ENCODE peak calls at places on chromosome X, in eight cellular contexts. One of them, this sample, is unnamed.

GRCh38 chrX:25034889-25035288 is 19.1 kb upstream of the ARX start:
- DNase-seq in AG10803: peak
- DNase-seq in OCI-LY7: no peak
- DNase-seq in mucosa of gallbladder: no peak
- DNase-seq in ACHN: no peak
- DNase-seq in RKO: no peak
- DNase-seq in HEK293T: no peak
- DNase-seq in skeletal muscle cell: no peak
- DNase-seq in this sample: no peak

GRCh38 chrX:10433296-10433965 is 187.0 kb downstream of the MID1 start:
- DNase-seq in mucosa of gallbladder: no peak
- DNase-seq in ACHN: no peak
- DNase-seq in RKO: no peak
- DNase-seq in OCI-LY7: no peak
- DNase-seq in skeletal muscle cell: no peak
- DNase-seq in AG10803: no peak
- DNase-seq in HEK293T: no peak
- DNase-seq in this sample: no peak

GRCh38 chrX:41258281-41258680 is 75.7 kb upstream of the DDX3X start:
- DNase-seq in RKO: no peak
- DNase-seq in OCI-LY7: no peak
- DNase-seq in ACHN: no peak
- DNase-seq in skeletal muscle cell: no peak
- DNase-seq in mucosa of gallbladder: no peak
- DNase-seq in HEK293T: no peak
- DNase-seq in AG10803: no peak
- DNase-seq in this sample: no peak

GRCh38 chrX:11010476-11010875 is 100.7 kb upstream of the HCCS start:
- DNase-seq in OCI-LY7: no peak
- DNase-seq in ACHN: no peak
- DNase-seq in AG10803: no peak
- DNase-seq in skeletal muscle cell: peak
- DNase-seq in mucosa of gallbladder: no peak
- DNase-seq in RKO: no peak
- DNase-seq in HEK293T: no peak
- DNase-seq in this sample: no peak

GRCh38 chrX:23048806-23049573 is 49.2 kb downstream of the DDX53 start:
- DNase-seq in ACHN: no peak
- DNase-seq in AG10803: no peak
- DNase-seq in skeletal muscle cell: no peak
- DNase-seq in mucosa of gallbladder: no peak
- DNase-seq in HEK293T: no peak
- DNase-seq in OCI-LY7: no peak
- DNase-seq in RKO: no peak
- DNase-seq in this sample: no peak

GRCh38 chrX:132413459-132413858 is 75.4 kb downstream of the MBNL3 start:
- DNase-seq in AG10803: no peak
- DNase-seq in ACHN: no peak
- DNase-seq in OCI-LY7: no peak
- DNase-seq in skeletal muscle cell: no peak
- DNase-seq in HEK293T: peak
- DNase-seq in RKO: no peak
- DNase-seq in mucosa of gallbladder: no peak
- DNase-seq in this sample: no peak

GRCh38 chrX:8629871-8630270 is 102.1 kb downstream of the ANOS1 start:
- DNase-seq in skeletal muscle cell: no peak
- DNase-seq in ACHN: no peak
- DNase-seq in AG10803: no peak
- DNase-seq in RKO: no peak
- DNase-seq in HEK293T: no peak
- DNase-seq in OCI-LY7: no peak
- DNase-seq in mucosa of gallbladder: no peak
- DNase-seq in this sample: no peak

GRCh38 chrX:135345328-135345645 is 36.0 kb downstream of the ETDC start:
- DNase-seq in RKO: peak
- DNase-seq in mucosa of gallbladder: no peak
- DNase-seq in HEK293T: peak
- DNase-seq in skeletal muscle cell: peak
- DNase-seq in AG10803: peak
- DNase-seq in ACHN: peak
- DNase-seq in OCI-LY7: no peak
- DNase-seq in this sample: peak

GRCh38 chrX:69107747-69108410 is 57.4 kb downstream of the PJA1 start:
- DNase-seq in AG10803: no peak
- DNase-seq in RKO: no peak
- DNase-seq in ACHN: no peak
- DNase-seq in OCI-LY7: no peak
- DNase-seq in mucosa of gallbladder: no peak
- DNase-seq in skeletal muscle cell: no peak
- DNase-seq in HEK293T: no peak
- DNase-seq in this sample: no peak

GRCh38 chrX:13266641-13267420 is 53.0 kb downstream of the ATXN3L start:
- DNase-seq in ACHN: no peak
- DNase-seq in mucosa of gallbladder: no peak
- DNase-seq in AG10803: no peak
- DNase-seq in RKO: peak
- DNase-seq in HEK293T: no peak
- DNase-seq in OCI-LY7: no peak
- DNase-seq in skeletal muscle cell: no peak
- DNase-seq in this sample: no peak

GRCh38 chrX:7372843-7373525 is 225.0 kb upstream of the PUDP start:
- DNase-seq in ACHN: no peak
- DNase-seq in OCI-LY7: no peak
- DNase-seq in mucosa of gallbladder: no peak
- DNase-seq in AG10803: peak
- DNase-seq in RKO: peak
- DNase-seq in HEK293T: no peak
- DNase-seq in skeletal muscle cell: peak
- DNase-seq in this sample: no peak

GRCh38 chrX:33434256-33435092 is 223.1 kb upstream of the DMD start:
- DNase-seq in mucosa of gallbladder: peak
- DNase-seq in AG10803: peak
- DNase-seq in RKO: peak
- DNase-seq in ACHN: peak
- DNase-seq in skeletal muscle cell: peak
- DNase-seq in HEK293T: peak
- DNase-seq in OCI-LY7: peak
- DNase-seq in this sample: peak

GRCh38 chrX:46255066-46255465 is 290.2 kb downstream of the ZNF674 start:
- DNase-seq in RKO: no peak
- DNase-seq in AG10803: peak
- DNase-seq in OCI-LY7: no peak
- DNase-seq in skeletal muscle cell: no peak
- DNase-seq in mucosa of gallbladder: no peak
- DNase-seq in ACHN: no peak
- DNase-seq in HEK293T: no peak
- DNase-seq in this sample: no peak

GRCh38 chrX:1485033-1485432 is 32.3 kb upstream of the ASMTL start:
- DNase-seq in RKO: no peak
- DNase-seq in mucosa of gallbladder: no peak
- DNase-seq in OCI-LY7: no peak
- DNase-seq in HEK293T: no peak
- DNase-seq in skeletal muscle cell: no peak
- DNase-seq in AG10803: no peak
- DNase-seq in ACHN: no peak
- DNase-seq in this sample: no peak